ENCODE peak calls at places on chromosomes 11 and 22, in five cellular contexts. O is neuronal stem cell, U is IMR-90, F is mesenchymal stem cell, P is H9. R is an unnamed sample.

GRCh38 chr22:41343300-41343699 is 38.4 kb upstream of the TEF start:
- DNase-seq in P (no peak), F (no peak), U (no peak), O (no peak), R (no peak)

GRCh38 chr22:48366056-48366455 is 1461.6 kb downstream of the BRD1 start:
- DNase-seq in P (no peak), U (no peak), O (no peak), F (no peak), R (no peak)

GRCh38 chr11:1351278-1351937 is 38.3 kb upstream of the BRSK2 start:
- DNase-seq in U (no peak), O (no peak), P (peak; percentile 73), F (no peak), R (no peak)

GRCh38 chr11:104967493-104968364 is 645 bp downstream of the CASP4 start:
- DNase-seq in P (no peak), F (peak; percentile 33), O (no peak), U (peak; percentile 16), R (no peak)

GRCh38 chr11:73521621-73522020 is 76.3 kb downstream of the FAM168A start:
- DNase-seq in U (peak; percentile 54), P (no peak), F (peak; percentile 63), O (no peak), R (no peak)

GRCh38 chr22:45263790-45264269 is 20.9 kb upstream of the UPK3A start:
- DNase-seq in P (peak; percentile 84), U (peak; percentile 84), O (no peak), F (peak; percentile 91), R (peak; percentile 83)

GRCh38 chr11:133163463-133164419 is 368.6 kb downstream of the OPCML start:
- DNase-seq in P (peak; percentile 40), U (peak; percentile 20), O (peak; percentile 46), F (no peak), R (peak; percentile 61)

GRCh38 chr22:37485714-37486223 is 415 bp downstream of the MFNG start:
- DNase-seq in U (no peak), P (no peak), F (no peak), O (no peak), R (no peak)

GRCh38 chr11:126336065-126336464 is 19.4 kb upstream of the ST3GAL4 start:
- DNase-seq in F (no peak), O (no peak), P (no peak), U (no peak), R (no peak)

GRCh38 chr22:19063581-19064353 is 58.4 kb downstream of the DGCR2 start:
- DNase-seq in F (no peak), O (no peak), U (no peak), P (no peak), R (no peak)

GRCh38 chr11:47399860-47400812 is 8.3 kb upstream of the SLC39A13 start:
- DNase-seq in F (no peak), O (no peak), U (no peak), P (peak; percentile 72), R (no peak)

GRCh38 chr11:57776101-57776511 is 14.5 kb downstream of the CTNND1 start:
- DNase-seq in P (peak; percentile 43), U (peak; percentile 63), O (no peak), F (peak; percentile 55), R (peak; percentile 62)

GRCh38 chr22:40024201-40025061 is 29.7 kb downstream of the FAM83F start:
- DNase-seq in F (peak; percentile 71), U (peak; percentile 51), P (peak; percentile 76), O (peak; percentile 67), R (peak; percentile 61)

GRCh38 chr22:42400811-42401547 is 31.2 kb downstream of the NFAM1 start:
- DNase-seq in U (no peak), P (no peak), F (no peak), O (no peak), R (no peak)

GRCh38 chr11:12050470-12050891 is 42.1 kb upstream of the DKK3 start:
- DNase-seq in P (no peak), O (no peak), U (no peak), F (no peak), R (no peak)

GRCh38 chr11:93392862-93393261 is 62.3 kb downstream of the DEUP1 start:
- DNase-seq in O (no peak), F (no peak), U (no peak), P (no peak), R (no peak)

GRCh38 chr11:74634537-74634936 is 42.2 kb downstream of the POLD3 start:
- DNase-seq in P (no peak), F (peak; percentile 38), O (no peak), U (peak; percentile 66), R (no peak)

GRCh38 chr11:111936045-111936400 is 1.1 kb upstream of the DIXDC1 start:
- DNase-seq in P (no peak), F (peak; percentile 49), U (peak; percentile 46), O (no peak), R (no peak)

GRCh38 chr22:38572065-38572464 is 2.1 kb upstream of the DMC1 start:
- DNase-seq in F (peak; percentile 57), O (peak; percentile 17), P (no peak), U (peak; percentile 62), R (peak; percentile 32)

GRCh38 chr22:39994566-39995345 is at the start of gene FAM83F:
- DNase-seq in O (no peak), F (peak; percentile 8), P (peak; percentile 74), U (no peak), R (peak; percentile 24)

GRCh38 chr22:41762980-41763779 is 37.3 kb upstream of the CCDC134 start:
- DNase-seq in F (no peak), P (peak; percentile 91), O (peak; percentile 71), U (no peak), R (peak; percentile 39)

GRCh38 chr11:130801287-130802146 is 114.8 kb downstream of the SNX19 start:
- DNase-seq in P (no peak), F (no peak), U (peak; percentile 53), O (no peak), R (no peak)

GRCh38 chr11:16610213-16610737 is 128.2 kb upstream of the C11orf58 start:
- DNase-seq in U (no peak), F (no peak), P (no peak), O (no peak), R (no peak)

GRCh38 chr22:41512421-41513194 is 31.7 kb downstream of the POLR3H start:
- DNase-seq in P (peak; percentile 93), O (peak; percentile 57), U (peak; percentile 70), F (peak; percentile 72), R (no peak)

GRCh38 chr11:434496-434895 is 7.3 kb downstream of the ANO9 start:
- DNase-seq in O (no peak), F (no peak), U (no peak), P (no peak), R (no peak)

GRCh38 chr11:60485987-60486386 is 6.6 kb upstream of the MS4A12 start:
- DNase-seq in O (peak; percentile 9), U (no peak), P (peak; percentile 74), F (peak; percentile 3), R (peak; percentile 64)

GRCh38 chr22:30344447-30345200 is 12.1 kb downstream of the SF3A1 start:
- DNase-seq in O (no peak), P (no peak), U (no peak), F (no peak), R (no peak)

GRCh38 chr11:47464479-47464878 is 15.5 kb upstream of the RAPSN start:
- DNase-seq in O (peak; percentile 51), U (peak; percentile 42), P (no peak), F (peak; percentile 59), R (no peak)

GRCh38 chr11:102318469-102318868 is 1.2 kb downstream of the BIRC3 start:
- DNase-seq in P (no peak), O (no peak), F (no peak), U (peak; percentile 48), R (no peak)

GRCh38 chr11:12433571-12434061 is 56.2 kb downstream of the PARVA start:
- DNase-seq in O (no peak), P (no peak), U (peak; percentile 98), F (peak; percentile 92), R (peak; percentile 83)

GRCh38 chr22:19789406-19789805 is 28.8 kb downstream of the TBX1 start:
- DNase-seq in O (no peak), F (no peak), U (no peak), P (no peak), R (no peak)

GRCh38 chr22:37544955-37545702 is 15.2 kb upstream of the CDC42EP1 start:
- DNase-seq in U (peak; percentile 58), F (peak; percentile 84), O (no peak), P (peak; percentile 91), R (peak; percentile 90)

GRCh38 chr11:61369372-61370348 is 7.5 kb downstream of the TMEM138 start:
- DNase-seq in F (peak; percentile 63), P (no peak), U (peak; percentile 99), O (no peak), R (no peak)

GRCh38 chr11:86951706-86952105 is 3.5 kb downstream of the FZD4 start:
- DNase-seq in F (no peak), O (no peak), P (no peak), U (no peak), R (no peak)

GRCh38 chr11:31806944-31807790 is 4.0 kb downstream of the PAX6 start:
- DNase-seq in U (no peak), F (no peak), O (no peak), P (no peak), R (no peak)
- H2AK5ac ChIP-seq in U (no peak overlapping the region), F (no peak overlapping the region), O (no peak overlapping the region), P (no peak overlapping the region), R (no peak overlapping the region)

DNA sequence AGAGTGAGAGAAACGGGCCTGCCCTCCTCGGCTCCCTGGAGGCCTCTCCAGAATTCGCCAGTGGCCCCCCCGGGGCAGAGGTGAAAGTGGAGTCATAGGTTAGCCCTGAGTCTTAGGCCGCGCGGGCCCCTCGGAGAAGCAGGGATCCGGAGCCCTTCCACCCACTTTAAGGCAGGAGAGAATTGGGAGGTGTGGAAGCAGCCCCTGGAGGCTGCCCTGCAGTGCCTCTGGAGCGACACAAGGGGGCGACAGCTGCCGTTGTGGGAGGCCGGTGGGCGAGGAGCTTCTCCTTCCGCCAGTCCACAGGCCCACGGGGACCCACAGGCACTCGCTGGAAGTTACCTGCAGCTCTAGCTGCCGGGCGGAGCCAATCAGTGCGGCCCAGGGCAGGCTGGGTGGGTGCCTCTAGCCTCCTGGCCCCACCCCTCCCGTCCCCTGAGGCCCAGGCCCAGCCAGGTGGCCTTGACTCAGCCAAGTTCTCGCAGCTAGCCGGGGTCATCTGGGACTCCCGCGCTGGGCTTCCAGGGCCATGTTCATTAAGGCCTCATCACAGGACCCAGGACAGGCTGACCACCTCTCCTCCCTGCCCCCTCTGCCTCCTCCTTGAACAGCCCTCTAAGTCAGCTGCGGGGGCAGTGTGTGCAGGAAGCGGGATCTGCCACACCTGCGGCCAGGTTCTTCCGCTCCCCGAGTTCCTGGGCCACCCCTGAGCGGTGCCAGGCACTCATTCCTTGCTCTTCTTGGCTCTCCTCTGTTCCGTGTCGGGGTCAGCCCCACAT is 5.0 kb downstream of the DGKZ start:
- DNase-seq in O (no peak), F (peak; percentile 51), U (no peak), P (peak; percentile 82), R (peak; percentile 73)
- H3K27ac ChIP-seq in O (no peak overlapping the region), F (no peak overlapping the region), U (no peak overlapping the region), P (no peak overlapping the region), R (no peak overlapping the region)

GRCh38 chr11:14149683-14150082 is 187.2 kb downstream of the SPON1 start:
- DNase-seq in O (no peak), F (no peak), U (no peak), P (no peak), R (no peak)

GRCh38 chr11:14148653-14149273 is 186.2 kb downstream of the SPON1 start:
- DNase-seq in O (no peak), F (peak; percentile 36), P (no peak), U (peak; percentile 44), R (no peak)

GRCh38 chr11:14144905-14145304 is 182.4 kb downstream of the SPON1 start:
- DNase-seq in U (no peak), F (no peak), P (no peak), O (no peak), R (no peak)

GRCh38 chr11:14150878-14151277 is 188.4 kb downstream of the SPON1 start:
- DNase-seq in O (no peak), P (no peak), F (no peak), U (no peak), R (no peak)
- H2AK5ac ChIP-seq in O (no peak overlapping the region), P (no peak overlapping the region), F (no peak overlapping the region), U (no peak overlapping the region), R (no peak overlapping the region)

GRCh38 chr22:49950396-49950994 is 10.1 kb upstream of the PIM3 start:
- DNase-seq in O (no peak), U (no peak), F (no peak), P (no peak), R (no peak)
- H3K27ac ChIP-seq in O (no peak overlapping the region), U (peak overlapping the region; percentile 89), F (no peak overlapping the region), P (no peak overlapping the region), R (peak overlapping the region; percentile 63)

R was measured in trophoblast cell.